ENCODE peak calls at places on chromosome 10, in nine cellular contexts. One of them, this sample, is unnamed.

GRCh38 chr10:116215651-116216050 is 57.4 kb downstream of the GFRA1 start:
- DNase-seq in suprapubic skin: no peak
- DNase-seq in mammary epithelial cell: no peak
- DNase-seq in PC-3: no peak
- DNase-seq in IMR-90: no peak
- DNase-seq in body of pancreas: no peak
- DNase-seq in DND-41: no peak
- DNase-seq in CD8-positive, alpha-beta T cell: no peak
- DNase-seq in dorsolateral prefrontal cortex: no peak
- DNase-seq in this sample: no peak

GRCh38 chr10:55203874-55204273 is 402.8 kb upstream of the PCDH15 start:
- DNase-seq in suprapubic skin: no peak
- DNase-seq in mammary epithelial cell: no peak
- DNase-seq in PC-3: no peak
- DNase-seq in IMR-90: no peak
- DNase-seq in body of pancreas: no peak
- DNase-seq in DND-41: no peak
- DNase-seq in CD8-positive, alpha-beta T cell: no peak
- DNase-seq in dorsolateral prefrontal cortex: no peak
- DNase-seq in this sample: no peak

GRCh38 chr10:27948191-27948590 is 50.7 kb downstream of the ODAD2 start:
- DNase-seq in suprapubic skin: no peak
- DNase-seq in mammary epithelial cell: no peak
- DNase-seq in PC-3: no peak
- DNase-seq in IMR-90: no peak
- DNase-seq in body of pancreas: no peak
- DNase-seq in DND-41: no peak
- DNase-seq in CD8-positive, alpha-beta T cell: no peak
- DNase-seq in dorsolateral prefrontal cortex: no peak
- DNase-seq in this sample: no peak

GRCh38 chr10:84138478-84139125 is 707 bp upstream of the GHITM start:
- DNase-seq in suprapubic skin: no peak
- DNase-seq in mammary epithelial cell: no peak
- DNase-seq in PC-3: no peak
- DNase-seq in IMR-90: peak; percentile 22
- DNase-seq in body of pancreas: peak; percentile 6
- DNase-seq in DND-41: peak; percentile 27
- DNase-seq in CD8-positive, alpha-beta T cell: peak; percentile 22
- DNase-seq in dorsolateral prefrontal cortex: no peak
- DNase-seq in this sample: peak; percentile 22

GRCh38 chr10:96606216-96606615 is 19.4 kb upstream of the TM9SF3 start:
- DNase-seq in suprapubic skin: no peak
- DNase-seq in mammary epithelial cell: no peak
- DNase-seq in PC-3: peak; percentile 17
- DNase-seq in IMR-90: peak; percentile 10
- DNase-seq in body of pancreas: no peak
- DNase-seq in DND-41: no peak
- DNase-seq in CD8-positive, alpha-beta T cell: no peak
- DNase-seq in dorsolateral prefrontal cortex: no peak
- DNase-seq in this sample: no peak

GRCh38 chr10:110005716-110006115 is 2.1 kb upstream of the ADD3 start:
- DNase-seq in suprapubic skin: no peak
- DNase-seq in mammary epithelial cell: peak; percentile 22
- DNase-seq in PC-3: no peak
- DNase-seq in IMR-90: peak; percentile 88
- DNase-seq in body of pancreas: peak; percentile 57
- DNase-seq in DND-41: no peak
- DNase-seq in CD8-positive, alpha-beta T cell: no peak
- DNase-seq in dorsolateral prefrontal cortex: peak; percentile 66
- DNase-seq in this sample: no peak

GRCh38 chr10:17092216-17092944 is 37.2 kb downstream of the CUBN start:
- DNase-seq in suprapubic skin: no peak
- DNase-seq in mammary epithelial cell: no peak
- DNase-seq in PC-3: no peak
- DNase-seq in IMR-90: no peak
- DNase-seq in body of pancreas: no peak
- DNase-seq in DND-41: no peak
- DNase-seq in CD8-positive, alpha-beta T cell: no peak
- DNase-seq in dorsolateral prefrontal cortex: no peak
- DNase-seq in this sample: no peak

GRCh38 chr10:33571616-33572015 is 237.1 kb upstream of the NRP1 start:
- DNase-seq in suprapubic skin: no peak
- DNase-seq in mammary epithelial cell: peak; percentile 95
- DNase-seq in PC-3: peak; percentile 86
- DNase-seq in IMR-90: peak; percentile 36
- DNase-seq in body of pancreas: no peak
- DNase-seq in DND-41: no peak
- DNase-seq in CD8-positive, alpha-beta T cell: no peak
- DNase-seq in dorsolateral prefrontal cortex: no peak
- DNase-seq in this sample: no peak

GRCh38 chr10:112115781-112116385 is 67.7 kb downstream of the GPAM start:
- DNase-seq in suprapubic skin: no peak
- DNase-seq in mammary epithelial cell: peak; percentile 7
- DNase-seq in PC-3: peak; percentile 53
- DNase-seq in IMR-90: peak; percentile 18
- DNase-seq in body of pancreas: peak; percentile 49
- DNase-seq in DND-41: peak; percentile 58
- DNase-seq in CD8-positive, alpha-beta T cell: peak; percentile 30
- DNase-seq in dorsolateral prefrontal cortex: no peak
- DNase-seq in this sample: peak; percentile 42

GRCh38 chr10:115939101-115939815 is 333.7 kb downstream of the GFRA1 start:
- DNase-seq in suprapubic skin: no peak
- DNase-seq in mammary epithelial cell: no peak
- DNase-seq in PC-3: no peak
- DNase-seq in IMR-90: no peak
- DNase-seq in body of pancreas: no peak
- DNase-seq in DND-41: no peak
- DNase-seq in CD8-positive, alpha-beta T cell: no peak
- DNase-seq in dorsolateral prefrontal cortex: no peak
- DNase-seq in this sample: no peak

GRCh38 chr10:13684813-13685511 is 98.2 kb downstream of the PRPF18 start:
- DNase-seq in suprapubic skin: no peak
- DNase-seq in mammary epithelial cell: no peak
- DNase-seq in PC-3: no peak
- DNase-seq in IMR-90: no peak
- DNase-seq in body of pancreas: no peak
- DNase-seq in DND-41: no peak
- DNase-seq in CD8-positive, alpha-beta T cell: no peak
- DNase-seq in dorsolateral prefrontal cortex: no peak
- DNase-seq in this sample: no peak

GRCh38 chr10:102113956-102114857 is 6.0 kb downstream of the LDB1 start:
- DNase-seq in suprapubic skin: peak; percentile 75
- DNase-seq in mammary epithelial cell: peak; percentile 31
- DNase-seq in PC-3: no peak
- DNase-seq in IMR-90: no peak
- DNase-seq in body of pancreas: peak; percentile 26
- DNase-seq in DND-41: peak; percentile 28
- DNase-seq in CD8-positive, alpha-beta T cell: peak; percentile 14
- DNase-seq in dorsolateral prefrontal cortex: no peak
- DNase-seq in this sample: no peak

GRCh38 chr10:102111276-102111675 is 8.9 kb downstream of the LDB1 start:
- DNase-seq in suprapubic skin: no peak
- DNase-seq in mammary epithelial cell: no peak
- DNase-seq in PC-3: no peak
- DNase-seq in IMR-90: no peak
- DNase-seq in body of pancreas: no peak
- DNase-seq in DND-41: no peak
- DNase-seq in CD8-positive, alpha-beta T cell: no peak
- DNase-seq in dorsolateral prefrontal cortex: no peak
- DNase-seq in this sample: no peak

GRCh38 chr10:102114861-102115618 is 5.1 kb downstream of the LDB1 start:
- DNase-seq in suprapubic skin: peak; percentile 92
- DNase-seq in mammary epithelial cell: peak; percentile 85
- DNase-seq in PC-3: peak; percentile 81
- DNase-seq in IMR-90: peak; percentile 65
- DNase-seq in body of pancreas: peak; percentile 91
- DNase-seq in DND-41: peak; percentile 93
- DNase-seq in CD8-positive, alpha-beta T cell: peak; percentile 84
- DNase-seq in dorsolateral prefrontal cortex: peak; percentile 92
- DNase-seq in this sample: peak; percentile 81

GRCh38 chr10:102112210-102112817 is 7.9 kb downstream of the LDB1 start:
- DNase-seq in suprapubic skin: no peak
- DNase-seq in mammary epithelial cell: no peak
- DNase-seq in PC-3: no peak
- DNase-seq in IMR-90: no peak
- DNase-seq in body of pancreas: no peak
- DNase-seq in DND-41: no peak
- DNase-seq in CD8-positive, alpha-beta T cell: no peak
- DNase-seq in dorsolateral prefrontal cortex: no peak
- DNase-seq in this sample: no peak

GRCh38 chr10:102113261-102113955 is 6.8 kb downstream of the LDB1 start:
- DNase-seq in suprapubic skin: no peak
- DNase-seq in mammary epithelial cell: peak; percentile 81
- DNase-seq in PC-3: no peak
- DNase-seq in IMR-90: no peak
- DNase-seq in body of pancreas: no peak
- DNase-seq in DND-41: peak; percentile 17
- DNase-seq in CD8-positive, alpha-beta T cell: no peak
- DNase-seq in dorsolateral prefrontal cortex: no peak
- DNase-seq in this sample: no peak
- H3K27ac ChIP-seq in suprapubic skin: peak overlapping the region; percentile 90
- H3K27ac ChIP-seq in mammary epithelial cell: peak overlapping the region; percentile 74
- H3K27ac ChIP-seq in PC-3: no peak overlapping the region
- H3K27ac ChIP-seq in IMR-90: peak overlapping the region; percentile 94
- H3K27ac ChIP-seq in body of pancreas: peak overlapping the region; percentile 51
- H3K27ac ChIP-seq in DND-41: peak overlapping the region; percentile 74
- H3K27ac ChIP-seq in CD8-positive, alpha-beta T cell: peak overlapping the region; percentile 19
- H3K27ac ChIP-seq in dorsolateral prefrontal cortex: peak overlapping the region; percentile 63
- H3K27ac ChIP-seq in this sample: peak overlapping the region; percentile 43

DNA sequence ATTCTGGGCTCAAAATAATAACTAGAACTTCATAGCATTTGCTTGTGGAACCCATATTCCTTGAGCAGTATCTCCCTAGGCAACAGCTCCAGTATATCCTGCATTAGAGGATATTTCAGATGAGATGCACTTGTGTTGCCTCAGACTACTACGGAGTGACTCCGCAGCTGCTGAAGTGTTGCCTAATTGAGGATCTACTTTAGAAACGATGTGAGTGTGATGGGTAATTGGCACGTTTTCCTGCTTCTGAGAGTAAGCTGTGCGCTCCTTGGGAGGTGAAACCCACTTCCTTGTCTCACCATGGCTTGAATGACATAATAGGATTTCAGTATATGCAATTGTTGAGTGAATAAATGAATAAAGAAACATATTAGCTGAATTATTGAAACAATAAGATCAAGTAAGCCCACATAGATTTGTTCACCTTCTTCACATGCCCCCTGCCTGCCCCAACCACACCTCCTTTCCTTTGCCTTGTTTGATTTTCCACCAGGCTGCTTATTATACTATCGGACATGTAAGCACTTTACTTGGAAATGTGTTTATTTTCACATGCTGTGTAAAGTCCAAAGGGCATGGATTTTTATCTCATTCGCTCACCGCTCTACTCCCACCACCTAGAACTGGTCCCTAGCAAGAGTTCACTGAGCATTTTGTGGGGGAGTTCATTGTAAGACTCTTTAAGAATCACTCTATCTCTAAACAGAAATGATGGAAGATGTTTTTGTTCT is 303.8 kb downstream of the KCNMA1 start:
- DNase-seq in suprapubic skin: no peak
- DNase-seq in mammary epithelial cell: no peak
- DNase-seq in PC-3: no peak
- DNase-seq in IMR-90: peak; percentile 73
- DNase-seq in body of pancreas: peak; percentile 69
- DNase-seq in DND-41: no peak
- DNase-seq in CD8-positive, alpha-beta T cell: no peak
- DNase-seq in dorsolateral prefrontal cortex: no peak
- DNase-seq in this sample: no peak
- TF ChIP-seq CTCF in suprapubic skin: no peak
- TF ChIP-seq CTCF in mammary epithelial cell: no peak
- TF ChIP-seq CTCF in PC-3: no peak
- TF ChIP-seq CTCF in IMR-90: no peak
- TF ChIP-seq CTCF in body of pancreas: peak; percentile 12
- TF ChIP-seq CTCF in DND-41: no peak
- TF ChIP-seq CTCF in CD8-positive, alpha-beta T cell: no peak
- TF ChIP-seq CTCF in dorsolateral prefrontal cortex: no peak
- TF ChIP-seq CTCF in this sample: no peak

DNA sequence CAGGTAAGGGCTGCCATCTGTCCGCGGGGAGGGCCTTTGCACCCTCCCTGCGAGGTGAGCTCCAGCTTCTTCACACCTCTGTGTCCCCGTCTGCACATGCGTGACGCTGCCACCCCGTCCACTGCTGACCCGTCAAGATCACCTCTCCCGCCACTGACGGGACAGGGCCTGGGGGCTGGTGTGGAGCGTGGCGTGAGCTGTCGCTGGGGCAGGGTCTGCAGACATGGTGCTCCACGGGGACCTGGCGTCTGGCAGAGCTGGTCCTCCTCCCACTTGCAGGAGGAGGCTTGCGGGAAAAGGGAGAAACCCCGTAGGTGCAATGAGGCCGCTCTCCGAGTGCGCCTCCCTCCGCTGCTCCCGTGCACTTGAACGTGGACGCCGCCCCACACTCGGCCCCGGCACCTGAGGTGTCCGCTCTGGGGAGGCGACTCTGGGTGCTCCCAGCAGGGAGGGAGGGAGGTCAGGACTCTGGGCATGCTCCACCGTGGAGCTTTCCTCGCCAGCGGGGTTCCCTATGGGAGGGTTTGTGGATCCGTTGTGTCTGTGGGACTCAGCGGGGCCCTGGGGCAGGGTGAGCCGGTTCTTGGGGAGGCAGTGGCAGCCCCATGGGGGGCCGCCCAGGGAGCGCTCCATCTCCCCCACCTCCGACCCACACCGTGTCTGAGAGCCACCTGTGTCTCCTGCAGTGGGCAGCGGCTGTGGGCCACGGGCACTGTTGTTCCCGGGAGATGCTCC is 17.6 kb upstream of the DPYSL4 start:
- DNase-seq in suprapubic skin: no peak
- DNase-seq in mammary epithelial cell: no peak
- DNase-seq in PC-3: no peak
- DNase-seq in IMR-90: no peak
- DNase-seq in body of pancreas: no peak
- DNase-seq in DND-41: no peak
- DNase-seq in CD8-positive, alpha-beta T cell: no peak
- DNase-seq in dorsolateral prefrontal cortex: no peak
- DNase-seq in this sample: no peak
- H3K27me3 ChIP-seq in suprapubic skin: peaks cover 36% of the 10 kb centered on the region
- H3K27me3 ChIP-seq in mammary epithelial cell: no peaks in the 10 kb centered on the region
- H3K27me3 ChIP-seq in PC-3: no peaks in the 10 kb centered on the region
- H3K27me3 ChIP-seq in IMR-90: peaks cover 12% of the 10 kb centered on the region
- H3K27me3 ChIP-seq in body of pancreas: no peaks in the 10 kb centered on the region
- H3K27me3 ChIP-seq in DND-41: no peaks in the 10 kb centered on the region
- H3K27me3 ChIP-seq in CD8-positive, alpha-beta T cell: no peaks in the 10 kb centered on the region
- H3K27me3 ChIP-seq in dorsolateral prefrontal cortex: no peaks in the 10 kb centered on the region
- H3K27me3 ChIP-seq in this sample: no peaks in the 10 kb centered on the region

DNA sequence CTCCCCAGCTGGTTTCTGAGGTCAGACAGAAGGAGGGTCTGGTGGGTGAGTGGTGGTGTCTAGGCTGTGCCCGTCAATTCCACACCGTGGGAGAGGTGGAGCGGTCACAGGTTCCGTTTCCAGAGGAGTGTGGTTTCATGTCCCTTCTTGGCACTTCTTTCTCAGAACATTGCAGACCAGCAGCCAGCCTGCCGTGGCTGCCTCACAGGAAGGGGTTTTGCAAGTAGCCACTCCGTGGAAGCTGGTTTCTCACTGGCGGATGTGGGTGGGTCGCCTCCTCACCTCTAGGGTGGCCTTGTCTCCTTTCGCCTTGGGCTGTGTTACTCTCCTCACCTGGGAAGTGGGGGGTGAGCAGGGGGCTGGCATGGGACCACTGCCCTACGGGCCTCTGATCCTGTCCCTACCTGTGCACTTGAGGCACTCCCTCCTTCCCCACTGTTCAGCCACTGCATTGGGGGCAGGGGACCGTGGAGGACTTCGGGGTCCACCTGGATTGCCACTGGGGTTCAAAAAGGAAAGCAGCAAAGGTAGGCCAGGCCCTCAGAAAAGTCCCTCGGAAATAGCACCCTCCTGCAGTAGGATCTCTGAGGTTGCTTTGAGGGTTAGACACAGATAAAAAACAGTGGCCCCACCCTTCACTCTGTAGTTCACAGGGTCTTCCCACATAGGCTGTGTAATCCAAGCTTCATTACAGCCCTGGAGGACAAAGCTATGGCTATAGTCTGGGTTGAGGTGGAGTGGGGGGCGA is 33.9 kb downstream of the TSPAN14 start:
- DNase-seq in suprapubic skin: no peak
- DNase-seq in mammary epithelial cell: no peak
- DNase-seq in PC-3: no peak
- DNase-seq in IMR-90: no peak
- DNase-seq in body of pancreas: peak; percentile 38
- DNase-seq in DND-41: no peak
- DNase-seq in CD8-positive, alpha-beta T cell: peak; percentile 62
- DNase-seq in dorsolateral prefrontal cortex: no peak
- DNase-seq in this sample: peak; percentile 56
- H3K27ac ChIP-seq in suprapubic skin: no peak overlapping the region
- H3K27ac ChIP-seq in mammary epithelial cell: peak overlapping the region; percentile 3
- H3K27ac ChIP-seq in PC-3: no peak overlapping the region
- H3K27ac ChIP-seq in IMR-90: no peak overlapping the region
- H3K27ac ChIP-seq in body of pancreas: peak overlapping the region; percentile 65
- H3K27ac ChIP-seq in DND-41: no peak overlapping the region
- H3K27ac ChIP-seq in CD8-positive, alpha-beta T cell: peak overlapping the region; percentile 24
- H3K27ac ChIP-seq in dorsolateral prefrontal cortex: peak overlapping the region; percentile 46
- H3K27ac ChIP-seq in this sample: peak overlapping the region; percentile 84